ENCODE peak calls at places on chromosomes 4 and X, in four cellular contexts. D, Q, H and V are unnamed samples. For H3K4me1, the result is how much of the 10 kb centered on the place peaks cover.

GRCh38 chrX:131729295-131729694 is 185.4 kb downstream of the OR13H1 start:
- DNase-seq in H (peak), Q (no peak), D (no peak), V (peak)

GRCh38 chr4:92599044-92599443 is 295.3 kb downstream of the GRID2 start:
- DNase-seq in Q (no peak), D (no peak), H (no peak), V (no peak)

GRCh38 chrX:14718403-14718802 is 154.5 kb downstream of the FANCB start:
- DNase-seq in Q (no peak), D (no peak), H (no peak), V (no peak)

GRCh38 chr4:78766026-78766425 is 10.1 kb upstream of the BMP2K start:
- DNase-seq in D (no peak), Q (no peak), H (no peak), V (no peak)

GRCh38 chr4:141540643-141541042 is 95.7 kb upstream of the IL15 start:
- DNase-seq in D (no peak), H (no peak), Q (no peak), V (no peak)

GRCh38 chr4:47784222-47784621 is 53.6 kb downstream of the CORIN start:
- DNase-seq in D (no peak), Q (no peak), H (no peak), V (no peak)

GRCh38 chrX:47515941-47516649 is 33.1 kb upstream of the ZNF41 start:
- DNase-seq in Q (no peak), H (no peak), D (no peak), V (no peak)

GRCh38 chr4:123976285-123976684 is 579.7 kb downstream of the SPRY1 start:
- DNase-seq in D (no peak), H (no peak), Q (no peak), V (no peak)

GRCh38 chr4:102843273-102843672 is 15.9 kb upstream of the UBE2D3 start:
- DNase-seq in Q (no peak), H (no peak), D (no peak), V (no peak)

GRCh38 chr4:122104184-122104583 is 47.9 kb upstream of the BLTP1 start:
- DNase-seq in Q (no peak), H (no peak), D (no peak), V (no peak)

GRCh38 chr4:108272046-108272445 is 103.3 kb upstream of the LEF1 start:
- DNase-seq in Q (no peak), H (no peak), D (no peak), V (no peak)

GRCh38 chrX:1592863-1593201 is 1.4 kb downstream of the AKAP17A start:
- DNase-seq in Q (no peak), D (no peak), H (no peak), V (no peak)

GRCh38 chr4:77921701-77922100 is 59.1 kb downstream of the MRPL1 start:
- DNase-seq in H (no peak), Q (no peak), D (no peak), V (no peak)

GRCh38 chr4:131382839-131383238 is 1766.3 kb upstream of the PCDH10 start:
- DNase-seq in Q (no peak), H (no peak), D (no peak), V (no peak)

GRCh38 chr4:131381055-131381454 is 1768.0 kb upstream of the PCDH10 start:
- DNase-seq in Q (no peak), D (no peak), H (no peak), V (no peak)
- H3K4me1 ChIP-seq in Q (under half), D (under half), H (under half), V (under half)

GRCh38 chr4:188619456-188620149 is 480.4 kb downstream of the TRIML1 start:
- DNase-seq in D (no peak), H (no peak), Q (no peak), V (no peak)

GRCh38 chr4:188620608-188621007 is 481.4 kb downstream of the TRIML1 start:
- DNase-seq in Q (no peak), D (no peak), H (no peak), V (no peak)

GRCh38 chr4:188624370-188624769 is 485.1 kb downstream of the TRIML1 start:
- DNase-seq in D (no peak), Q (no peak), H (no peak), V (no peak)

GRCh38 chr4:188623314-188623854 is 484.1 kb downstream of the TRIML1 start:
- DNase-seq in Q (no peak), H (no peak), D (no peak), V (no peak)
- H3K4me3 ChIP-seq in Q (no peak), H (no peak), D (no peak), V (no peak)

DNA sequence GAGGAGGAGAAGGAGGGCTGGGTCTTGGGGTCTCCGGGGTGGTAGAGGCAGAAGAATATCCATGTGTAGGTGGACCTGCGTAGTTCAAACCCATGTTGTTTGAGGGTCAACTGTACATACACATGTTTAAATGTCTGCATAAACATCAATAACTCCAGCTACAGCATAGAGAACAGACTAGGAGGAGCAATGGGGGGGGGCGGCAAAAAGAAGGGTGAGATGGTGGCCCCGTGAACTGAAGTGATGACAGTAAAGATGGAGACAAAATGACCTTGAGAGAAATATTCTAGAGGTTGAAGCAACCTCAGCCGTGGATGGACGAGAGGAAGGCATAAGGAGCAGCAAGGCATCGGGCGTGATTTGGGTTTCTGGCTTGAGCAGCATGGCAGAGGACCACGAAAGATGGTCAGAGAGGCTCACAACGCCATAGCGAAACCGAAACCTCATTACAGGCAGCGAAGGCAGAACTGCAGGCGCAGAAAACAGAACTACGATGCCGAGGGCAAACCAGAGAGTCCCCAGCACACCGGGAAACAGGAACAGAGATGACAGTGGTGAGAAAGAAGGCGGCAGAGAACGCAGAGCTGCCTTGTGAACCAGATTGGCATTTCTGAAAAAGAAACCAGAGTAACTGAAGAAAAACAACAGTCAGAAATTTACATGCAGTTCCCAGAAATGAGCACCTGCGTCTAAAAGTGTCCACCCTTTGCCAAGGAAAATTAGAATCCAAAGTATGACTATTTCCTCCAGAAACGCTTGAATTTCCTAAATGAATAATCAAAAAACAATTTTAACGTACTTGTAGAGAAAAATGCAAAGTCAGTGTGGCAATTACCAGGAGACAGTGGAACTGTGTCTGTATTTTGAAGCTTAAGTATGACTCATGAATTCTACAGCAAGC is 50.2 kb upstream of the ENPP6 start:
- DNase-seq in D (no peak), Q (peak), H (peak), V (no peak)
- H3K4me1 ChIP-seq in D (under half), Q (under half), H (under half), V (under half)

GRCh38 chr4:212438-213174 is 88.3 kb downstream of the ZNF718 start:
- DNase-seq in H (peak), Q (peak), D (peak), V (peak)
- H3K4me3 ChIP-seq in H (peak), Q (peak), D (peak), V (peak)

GRCh38 chr4:183541081-183542045 is 36.5 kb downstream of the ING2 start:
- DNase-seq in H (no peak), D (peak), Q (no peak), V (peak)

GRCh38 chr4:183546376-183546775 is 41.5 kb downstream of the ING2 start:
- DNase-seq in Q (no peak), D (no peak), H (no peak), V (no peak)

GRCh38 chr4:183540498-183540953 is 35.7 kb downstream of the ING2 start:
- DNase-seq in Q (no peak), H (no peak), D (no peak), V (no peak)

GRCh38 chr4:183544109-183544508 is 39.3 kb downstream of the ING2 start:
- DNase-seq in H (no peak), Q (no peak), D (no peak), V (no peak)
- H3K4me1 ChIP-seq in H (under half), Q (under half), D (under half), V (under half)

DNA sequence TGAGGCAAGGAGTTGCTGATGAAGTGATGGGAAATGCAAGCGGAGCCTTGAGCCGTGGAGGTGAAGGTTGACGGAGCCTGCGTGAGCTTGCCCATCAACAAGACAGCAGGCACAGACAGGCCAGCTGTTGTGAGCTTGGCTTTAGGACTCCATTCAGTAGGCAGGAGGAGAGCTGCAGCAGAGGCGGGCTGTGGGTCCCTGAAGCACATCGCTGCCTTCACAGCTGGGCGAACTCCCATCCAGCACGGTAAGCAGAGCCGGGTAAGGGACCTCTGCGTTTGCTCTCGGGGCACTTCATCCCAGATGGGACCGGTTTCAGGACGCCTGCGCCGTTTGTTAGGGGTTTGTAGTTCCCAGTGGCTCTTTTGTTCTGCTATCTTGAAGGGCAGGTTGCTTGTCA is 54.8 kb upstream of the CLDN34 start:
- DNase-seq in Q (no peak), D (no peak), H (no peak), V (no peak)
- H3K4me3 ChIP-seq in Q (no peak), D (no peak), H (no peak), V (no peak)

DNA sequence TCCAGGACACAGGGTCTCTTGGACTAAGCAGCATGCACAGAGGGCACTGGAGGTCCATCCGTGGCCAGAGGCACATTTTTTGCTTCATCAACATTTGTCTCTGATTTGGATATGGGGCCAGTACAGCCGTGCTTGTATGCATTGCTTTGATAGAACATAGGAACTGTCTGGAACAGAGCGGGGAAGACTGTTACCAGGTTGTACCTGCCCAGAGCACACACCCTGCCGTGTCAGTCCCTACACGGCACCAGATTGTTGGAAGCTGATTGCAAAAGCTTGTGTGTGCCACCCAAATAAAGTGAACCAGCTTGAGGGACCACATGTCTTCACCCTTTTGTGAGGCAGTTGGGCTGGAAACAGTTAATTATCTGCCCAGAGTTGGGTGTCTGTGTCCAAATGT is 21.0 kb downstream of the KLF3 start:
- DNase-seq in Q (no peak), H (no peak), D (no peak), V (no peak)
- H3K4me1 ChIP-seq in Q (half or more), H (under half), D (under half), V (under half)

GRCh38 chrX:5295004-5295403 is 933.7 kb downstream of the NLGN4X start:
- DNase-seq in Q (no peak), H (no peak), D (no peak), V (no peak)
- H3K4me3 ChIP-seq in Q (no peak), H (no peak), D (no peak), V (no peak)

DNA sequence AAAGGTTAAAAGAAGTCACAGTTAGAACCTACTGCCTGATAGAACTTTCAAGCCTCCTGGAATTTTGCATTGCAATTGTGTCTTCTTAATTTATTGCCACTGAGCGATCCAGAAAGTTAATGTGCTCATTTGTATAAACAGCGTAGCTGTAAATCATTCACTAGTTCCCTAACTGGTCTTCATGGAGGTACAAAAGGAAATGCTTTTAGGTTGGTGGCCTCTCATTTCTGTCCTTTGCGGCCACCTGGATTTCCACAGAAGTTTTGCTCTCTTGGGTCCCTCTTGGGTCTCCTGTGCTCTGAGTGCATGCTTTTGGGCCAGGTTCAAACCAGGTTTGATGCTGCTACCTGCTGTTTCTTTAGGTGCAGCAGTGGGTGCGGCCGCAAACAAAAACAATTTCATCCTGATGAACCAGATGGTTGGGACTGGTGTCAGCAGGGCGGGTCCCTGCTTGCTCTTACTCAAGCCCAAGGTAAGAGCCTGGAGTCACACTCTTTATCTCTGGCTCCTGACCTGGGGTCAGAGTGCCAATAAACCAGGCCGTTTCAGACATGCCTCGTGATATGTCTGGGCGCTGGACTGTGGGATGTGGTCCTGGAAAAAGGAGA is 270.0 kb downstream of the PTTG2 start:
- DNase-seq in H (no peak), Q (no peak), D (no peak), V (no peak)
- H3K4me1 ChIP-seq in H (under half), Q (under half), D (under half), V (under half)

DNA sequence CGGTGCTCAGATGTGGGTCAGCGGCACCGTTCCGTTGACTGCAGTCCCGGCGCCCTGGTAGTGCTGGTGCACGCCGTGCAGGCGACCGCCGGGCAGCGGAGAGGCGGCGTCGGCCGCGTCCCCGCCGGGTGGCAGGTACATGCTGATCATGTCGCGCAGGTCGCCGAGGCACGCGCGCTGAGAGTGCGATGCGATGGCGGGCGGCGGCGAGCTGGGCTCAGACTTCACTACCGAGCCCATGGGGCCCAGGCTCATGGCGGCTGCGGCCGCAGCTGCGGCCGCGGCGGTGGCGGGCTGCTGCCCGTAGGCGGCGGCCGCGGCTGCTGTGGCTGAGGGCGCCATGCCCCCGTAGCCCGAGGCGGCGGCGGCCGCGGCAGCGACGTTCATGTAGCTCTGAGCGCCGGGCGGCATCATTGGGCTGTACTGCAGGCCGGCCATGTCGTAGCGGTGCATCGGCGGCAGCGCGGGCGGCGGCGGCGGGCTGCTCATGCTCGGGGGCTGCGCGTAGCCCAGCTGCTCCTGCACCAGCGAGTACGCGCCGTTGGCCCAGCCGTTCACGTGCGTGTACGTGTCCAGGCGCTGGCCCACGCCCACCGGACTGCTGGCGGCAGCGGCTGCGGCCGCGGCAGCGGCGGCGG is 1.0 kb downstream of the SOX3 start:
- DNase-seq in H (no peak), D (no peak), Q (peak), V (peak)
- H3K4me3 ChIP-seq in H (no peak), D (peak), Q (no peak), V (no peak)